ENCODE peak calls at places on chromosomes 7 and 10, in six cellular contexts. J is stimulated activated CD4-positive, alpha-beta T cell treated with anti-CD3 and anti-CD28 coated beads, Interleukin-2, amount 100 ng/mL, for 24 hours; B is osteocyte; H is choroid plexus epithelial cell; W is WERI-Rb-1; K is stimulated activated CD8-positive, alpha-beta memory T cell treated with anti-CD3 and anti-CD28 coated beads, Interleukin-7, amount 100 ng/mL, for 1 hour. T is an unnamed sample.
A peak's percentile ranks its signal among the peaks of the same experiment; 100 is the strongest.

GRCh38 chr7:37694208-37695080 is 10.9 kb downstream of the GPR141 start:
- DNase-seq in K (no peak), W (no peak), H (no peak), B (no peak), J (no peak), T (no peak)

GRCh38 chr7:14505906-14506305 is 396.6 kb downstream of the DGKB start:
- DNase-seq in W (no peak), B (no peak), J (no peak), K (no peak), H (no peak), T (no peak)

GRCh38 chr10:111098679-111099437 is 22.0 kb downstream of the ADRA2A start:
- DNase-seq in W (no peak), J (no peak), B (no peak), K (no peak), H (peak; percentile 1), T (no peak)

GRCh38 chr10:1175956-1176565 is 119.9 kb downstream of the WDR37 start:
- DNase-seq in B (no peak), W (no peak), J (no peak), K (no peak), H (no peak), T (no peak)

GRCh38 chr10:95467162-95467599 is 94.0 kb downstream of the SORBS1 start:
- DNase-seq in H (peak; percentile 91), J (no peak), W (no peak), K (no peak), B (no peak), T (no peak)

GRCh38 chr7:4416436-4417092 is 265.5 kb upstream of the FOXK1 start:
- DNase-seq in K (no peak), H (peak; percentile 7), J (no peak), B (peak; percentile 21), W (no peak), T (no peak)

GRCh38 chr10:8183241-8183704 is 128.8 kb downstream of the GATA3 start:
- DNase-seq in W (no peak), H (peak; percentile 75), B (no peak), J (no peak), K (no peak), T (no peak)

GRCh38 chr7:132138817-132139216 is 437.5 kb downstream of the PLXNA4 start:
- DNase-seq in W (peak; percentile 39), J (no peak), H (no peak), B (no peak), K (no peak), T (no peak)

GRCh38 chr10:132681858-132682755 is 103.8 kb downstream of the NKX6-2 start:
- DNase-seq in H (no peak), B (peak; percentile 73), K (no peak), J (no peak), W (peak; percentile 2), T (no peak)

GRCh38 chr10:35274511-35275060 is 61.7 kb upstream of the CCNY start:
- DNase-seq in K (no peak), H (no peak), J (no peak), B (peak; percentile 40), W (peak; percentile 12), T (no peak)

GRCh38 chr10:30529373-30529998 is 95.5 kb downstream of the MAP3K8 start:
- DNase-seq in J (peak; percentile 74), W (no peak), H (no peak), B (no peak), K (peak; percentile 56), T (no peak)

GRCh38 chr10:49116509-49117365 is 1.4 kb upstream of the VSTM4 start:
- DNase-seq in B (peak; percentile 72), W (no peak), H (no peak), K (no peak), J (no peak), T (no peak)

GRCh38 chr10:62333988-62334682 is 40.0 kb upstream of the ZNF365 start:
- DNase-seq in K (no peak), W (no peak), B (no peak), H (no peak), J (no peak), T (no peak)

GRCh38 chr7:99381664-99382075 is 7.1 kb downstream of the ARPC1B start:
- DNase-seq in K (no peak), B (no peak), W (no peak), J (no peak), H (no peak), T (no peak)

GRCh38 chr7:49823566-49823965 is 50.1 kb downstream of the VWC2 start:
- DNase-seq in W (no peak), K (no peak), B (no peak), J (no peak), H (no peak), T (no peak)

GRCh38 chr7:69714886-69715571 is 116.8 kb downstream of the AUTS2 start:
- DNase-seq in B (no peak), K (no peak), J (no peak), W (no peak), H (no peak), T (no peak)

GRCh38 chr7:80499350-80499955 is 12.4 kb downstream of the GNAT3 start:
- DNase-seq in H (peak; percentile 99), J (no peak), W (no peak), B (no peak), K (no peak), T (peak; percentile 86)

GRCh38 chr7:99355098-99355497 is 19.4 kb upstream of the ARPC1B start:
- DNase-seq in B (no peak), J (no peak), H (no peak), W (no peak), K (no peak), T (no peak)

GRCh38 chr10:94710578-94710977 is 27.0 kb downstream of the CYP2C18 start:
- DNase-seq in K (no peak), B (no peak), J (no peak), H (no peak), W (no peak), T (no peak)

GRCh38 chr7:121633186-121633585 is 237.1 kb upstream of the FAM3C start:
- DNase-seq in K (no peak), B (no peak), H (no peak), J (no peak), W (no peak), T (no peak)

GRCh38 chr10:33056828-33057227 is 98.8 kb upstream of the ITGB1 start:
- DNase-seq in B (no peak), J (no peak), W (no peak), K (no peak), H (no peak), T (no peak)

GRCh38 chr7:35286986-35287385 is 33.1 kb upstream of the TBX20 start:
- DNase-seq in B (no peak), K (no peak), W (no peak), J (no peak), H (no peak), T (no peak)

GRCh38 chr7:32892521-32893224 is 1.1 kb upstream of the KBTBD2 start:
- DNase-seq in H (peak; percentile 73), K (no peak), J (peak; percentile 50), W (peak; percentile 46), B (peak; percentile 84), T (no peak)

GRCh38 chr10:38094923-38095574 is 912 bp downstream of the ZNF37A start:
- DNase-seq in K (no peak), B (no peak), H (no peak), W (no peak), J (no peak), T (peak; percentile 0)

GRCh38 chr10:114084225-114084624 is 40.6 kb downstream of the ADRB1 start:
- DNase-seq in K (no peak), B (no peak), W (no peak), H (no peak), J (peak; percentile 28), T (no peak)

GRCh38 chr10:80411267-80411668 is 2.9 kb downstream of the PRXL2A start:
- DNase-seq in W (peak; percentile 74), K (no peak), B (no peak), J (no peak), H (peak; percentile 33), T (no peak)

GRCh38 chr10:82377608-82378007 is 502.6 kb downstream of the NRG3 start:
- DNase-seq in J (no peak), W (no peak), K (no peak), B (no peak), H (peak; percentile 49), T (no peak)